ENCODE peak calls at places on chromosomes 3 and 15, in six cellular contexts. G is DMS 273 treated with DMSO at 0.1 percent for 48 hours, C is activated T-cell treated with anti-CD3 and anti-CD28 coated beads for 1 hour, Q is NB4, F is endodermal cell, V is foreskin fibroblast. M is an unnamed sample.

GRCh38 chr3:33791477-33792166 is 6.8 kb upstream of the PDCD6IP start:
- DNase-seq in G (no peak), C (no peak), Q (peak), F (no peak), V (peak), M (no peak)

GRCh38 chr3:23648326-23648964 is 157.3 kb upstream of the UBE2E1 start:
- DNase-seq in G (no peak), C (no peak), Q (no peak), F (no peak), V (peak), M (no peak)

GRCh38 chr3:157913751-157914150 is 192.5 kb downstream of the SHOX2 start:
- DNase-seq in G (peak), C (no peak), Q (no peak), F (no peak), V (peak), M (no peak)

GRCh38 chr15:86650084-86650483 is 570.4 kb downstream of the AGBL1 start:
- DNase-seq in G (no peak), C (no peak), Q (peak), F (no peak), V (no peak), M (no peak)

GRCh38 chr15:71336671-71337070 is 221.4 kb downstream of the THSD4 start:
- DNase-seq in G (no peak), C (no peak), Q (no peak), F (no peak), V (no peak), M (no peak)

GRCh38 chr15:64772964-64773363 is 2.4 kb downstream of the RBPMS2 start:
- DNase-seq in G (no peak), C (no peak), Q (no peak), F (peak), V (no peak), M (no peak)

GRCh38 chr3:100629728-100630127 is 20.3 kb downstream of the ADGRG7 start:
- DNase-seq in G (no peak), C (no peak), Q (no peak), F (no peak), V (no peak), M (no peak)

GRCh38 chr3:5473471-5473870 is 286.0 kb downstream of the EDEM1 start:
- DNase-seq in G (no peak), C (no peak), Q (no peak), F (no peak), V (no peak), M (no peak)

GRCh38 chr15:96593735-96594134 is 263.2 kb downstream of the NR2F2 start:
- DNase-seq in G (no peak), C (no peak), Q (no peak), F (no peak), V (no peak), M (no peak)

GRCh38 chr15:80160570-80161156 is 7.9 kb downstream of the FAH start:
- DNase-seq in G (no peak), C (no peak), Q (peak), F (no peak), V (peak), M (no peak)

GRCh38 chr15:55799287-55800212 is 56.6 kb upstream of the PRTG start:
- DNase-seq in G (peak), C (no peak), Q (peak), F (peak), V (no peak), M (no peak)

GRCh38 chr3:194472290-194472920 is 14.4 kb downstream of the ATP13A3 start:
- DNase-seq in G (peak), C (no peak), Q (peak), F (no peak), V (peak), M (peak)

GRCh38 chr15:25859838-25860645 is 3.1 kb downstream of the ATP10A start:
- DNase-seq in G (no peak), C (no peak), Q (no peak), F (no peak), V (no peak), M (peak)

GRCh38 chr15:73746883-73747282 is 6.3 kb downstream of the INSYN1 start:
- DNase-seq in G (no peak), C (no peak), Q (no peak), F (no peak), V (no peak), M (no peak)

GRCh38 chr3:127911421-127911931 is 3.6 kb upstream of the KBTBD12 start:
- DNase-seq in G (no peak), C (no peak), Q (no peak), F (no peak), V (no peak), M (no peak)

GRCh38 chr3:40741729-40742128 is 217.0 kb downstream of the ZNF621 start:
- DNase-seq in G (no peak), C (no peak), Q (peak), F (no peak), V (no peak), M (no peak)

GRCh38 chr3:65334045-65334665 is 646.4 kb upstream of the ADAMTS9 start:
- DNase-seq in G (no peak), C (no peak), Q (no peak), F (peak), V (no peak), M (no peak)

GRCh38 chr3:23702198-23702597 is 103.6 kb upstream of the UBE2E1 start:
- DNase-seq in G (no peak), C (no peak), Q (no peak), F (peak), V (no peak), M (no peak)

GRCh38 chr3:111980716-111981456 is 2.1 kb downstream of the ABHD10 start:
- DNase-seq in G (no peak), C (no peak), Q (peak), F (no peak), V (no peak), M (no peak)

GRCh38 chr3:72665701-72666443 is 182.4 kb downstream of the SHQ1 start:
- DNase-seq in G (peak), C (peak), Q (peak), F (peak), V (no peak), M (peak)

GRCh38 chr3:108410531-108410984 is 99.8 kb downstream of the MYH15 start:
- DNase-seq in G (no peak), C (no peak), Q (no peak), F (no peak), V (no peak), M (no peak)

GRCh38 chr3:177131927-177132636 is 65.2 kb downstream of the TBL1XR1 start:
- DNase-seq in G (no peak), C (no peak), Q (no peak), F (no peak), V (no peak), M (no peak)

GRCh38 chr15:48352474-48353072 is 21.3 kb downstream of the DUT start:
- DNase-seq in G (peak), C (peak), Q (peak), F (peak), V (peak), M (peak)

GRCh38 chr3:168095611-168096209 is at the start of gene GOLIM4:
- DNase-seq in G (peak), C (peak), Q (peak), F (peak), V (peak), M (peak)

GRCh38 chr3:57164217-57164605 is 942 bp downstream of the IL17RD start:
- DNase-seq in G (no peak), C (no peak), Q (peak), F (peak), V (peak), M (no peak)

GRCh38 chr3:190574473-190574872 is 60.6 kb downstream of the IL1RAP start:
- DNase-seq in G (no peak), C (no peak), Q (no peak), F (no peak), V (no peak), M (no peak)

GRCh38 chr3:170584585-170585007 is 1.3 kb downstream of the SLC7A14 start:
- DNase-seq in G (peak), C (peak), Q (peak), F (peak), V (peak), M (peak)

GRCh38 chr3:37174532-37175126 is at the start of gene LRRFIP2:
- DNase-seq in G (no peak), C (no peak), Q (peak), F (no peak), V (peak), M (no peak)

GRCh38 chr15:51191072-51191665 is 96.5 kb upstream of the TNFAIP8L3 start:
- DNase-seq in G (no peak), C (no peak), Q (no peak), F (no peak), V (no peak), M (no peak)